ENCODE peak calls at places on chromosomes 6 and 20, in four cellular contexts. One of them, this sample, is unnamed.

GRCh38 chr6:89978749-89979145 is 84.5 kb downstream of the GJA10 start:
- DNase-seq in posterior vena cava: no peak
- DNase-seq in NCI-H2171 treated with DMSO at 0.1 percent for 48 hours: peak; percentile 43
- DNase-seq in activated B cell treated with CpG ODN at 0.5 μM for 24 hours: no peak
- DNase-seq in this sample: no peak

GRCh38 chr6:2755456-2755855 is 4.7 kb upstream of the MYLK4 start:
- DNase-seq in posterior vena cava: no peak
- DNase-seq in activated B cell treated with CpG ODN at 0.5 μM for 24 hours: no peak
- DNase-seq in NCI-H2171 treated with DMSO at 0.1 percent for 48 hours: no peak
- DNase-seq in this sample: no peak

GRCh38 chr6:6436946-6437345 is 116.5 kb upstream of the F13A1 start:
- DNase-seq in NCI-H2171 treated with DMSO at 0.1 percent for 48 hours: no peak
- DNase-seq in posterior vena cava: no peak
- DNase-seq in activated B cell treated with CpG ODN at 0.5 μM for 24 hours: no peak
- DNase-seq in this sample: no peak

GRCh38 chr6:105646391-105646867 is 243.5 kb upstream of the PREP start:
- DNase-seq in NCI-H2171 treated with DMSO at 0.1 percent for 48 hours: no peak
- DNase-seq in activated B cell treated with CpG ODN at 0.5 μM for 24 hours: no peak
- DNase-seq in posterior vena cava: no peak
- DNase-seq in this sample: no peak

GRCh38 chr6:110537208-110538123 is 61.1 kb upstream of the SLC22A16 start:
- DNase-seq in activated B cell treated with CpG ODN at 0.5 μM for 24 hours: no peak
- DNase-seq in NCI-H2171 treated with DMSO at 0.1 percent for 48 hours: no peak
- DNase-seq in posterior vena cava: no peak
- DNase-seq in this sample: peak; percentile 2

GRCh38 chr6:14130431-14131075 is 13.0 kb downstream of the CD83 start:
- DNase-seq in activated B cell treated with CpG ODN at 0.5 μM for 24 hours: no peak
- DNase-seq in posterior vena cava: no peak
- DNase-seq in NCI-H2171 treated with DMSO at 0.1 percent for 48 hours: no peak
- DNase-seq in this sample: no peak

GRCh38 chr6:125300992-125301434 is 754 bp downstream of the HDDC2 start:
- DNase-seq in activated B cell treated with CpG ODN at 0.5 μM for 24 hours: no peak
- DNase-seq in NCI-H2171 treated with DMSO at 0.1 percent for 48 hours: no peak
- DNase-seq in posterior vena cava: no peak
- DNase-seq in this sample: no peak

GRCh38 chr6:29926081-29926794 is 16.1 kb upstream of the HLA-A start:
- DNase-seq in activated B cell treated with CpG ODN at 0.5 μM for 24 hours: no peak
- DNase-seq in NCI-H2171 treated with DMSO at 0.1 percent for 48 hours: no peak
- DNase-seq in posterior vena cava: peak; percentile 83
- DNase-seq in this sample: no peak

GRCh38 chr6:156589281-156589680 is 187.9 kb upstream of the ARID1B start:
- DNase-seq in posterior vena cava: no peak
- DNase-seq in NCI-H2171 treated with DMSO at 0.1 percent for 48 hours: no peak
- DNase-seq in activated B cell treated with CpG ODN at 0.5 μM for 24 hours: no peak
- DNase-seq in this sample: no peak

GRCh38 chr6:132167966-132168365 is 216.8 kb upstream of the CCN2 start:
- DNase-seq in posterior vena cava: no peak
- DNase-seq in NCI-H2171 treated with DMSO at 0.1 percent for 48 hours: no peak
- DNase-seq in activated B cell treated with CpG ODN at 0.5 μM for 24 hours: no peak
- DNase-seq in this sample: no peak

GRCh38 chr6:142853244-142854180 is 91.5 kb downstream of the HIVEP2 start:
- DNase-seq in NCI-H2171 treated with DMSO at 0.1 percent for 48 hours: no peak
- DNase-seq in posterior vena cava: no peak
- DNase-seq in activated B cell treated with CpG ODN at 0.5 μM for 24 hours: no peak
- DNase-seq in this sample: no peak

GRCh38 chr20:15144911-15145310 is 807.5 kb upstream of the FLRT3 start:
- DNase-seq in posterior vena cava: no peak
- DNase-seq in NCI-H2171 treated with DMSO at 0.1 percent for 48 hours: no peak
- DNase-seq in activated B cell treated with CpG ODN at 0.5 μM for 24 hours: no peak
- DNase-seq in this sample: no peak

GRCh38 chr20:46648903-46649649 is 2.2 kb downstream of the SLC13A3 start:
- DNase-seq in NCI-H2171 treated with DMSO at 0.1 percent for 48 hours: no peak
- DNase-seq in activated B cell treated with CpG ODN at 0.5 μM for 24 hours: no peak
- DNase-seq in posterior vena cava: no peak
- DNase-seq in this sample: no peak

GRCh38 chr6:80988892-80989291 is 763.6 kb downstream of the TENT5A start:
- DNase-seq in activated B cell treated with CpG ODN at 0.5 μM for 24 hours: no peak
- DNase-seq in NCI-H2171 treated with DMSO at 0.1 percent for 48 hours: no peak
- DNase-seq in posterior vena cava: no peak
- DNase-seq in this sample: no peak

GRCh38 chr6:95431637-95432228 is 145.6 kb upstream of the MANEA start:
- DNase-seq in posterior vena cava: no peak
- DNase-seq in NCI-H2171 treated with DMSO at 0.1 percent for 48 hours: peak; percentile 79
- DNase-seq in activated B cell treated with CpG ODN at 0.5 μM for 24 hours: no peak
- DNase-seq in this sample: peak; percentile 7

GRCh38 chr6:137498488-137499219 is 4.5 kb upstream of the OLIG3 start:
- DNase-seq in activated B cell treated with CpG ODN at 0.5 μM for 24 hours: no peak
- DNase-seq in posterior vena cava: no peak
- DNase-seq in NCI-H2171 treated with DMSO at 0.1 percent for 48 hours: no peak
- DNase-seq in this sample: no peak

GRCh38 chr6:29696147-29697129 is 15.5 kb upstream of the ZFP57 start:
- DNase-seq in posterior vena cava: no peak
- DNase-seq in NCI-H2171 treated with DMSO at 0.1 percent for 48 hours: no peak
- DNase-seq in activated B cell treated with CpG ODN at 0.5 μM for 24 hours: no peak
- DNase-seq in this sample: no peak

GRCh38 chr20:32343438-32343837 is 14.7 kb upstream of the ASXL1 start:
- DNase-seq in NCI-H2171 treated with DMSO at 0.1 percent for 48 hours: no peak
- DNase-seq in activated B cell treated with CpG ODN at 0.5 μM for 24 hours: no peak
- DNase-seq in posterior vena cava: no peak
- DNase-seq in this sample: no peak

GRCh38 chr20:38878798-38879197 is 47.4 kb upstream of the FAM83D start:
- DNase-seq in activated B cell treated with CpG ODN at 0.5 μM for 24 hours: no peak
- DNase-seq in posterior vena cava: peak; percentile 22
- DNase-seq in NCI-H2171 treated with DMSO at 0.1 percent for 48 hours: no peak
- DNase-seq in this sample: no peak

GRCh38 chr6:16320533-16321340 is 82.3 kb downstream of the GMPR start:
- DNase-seq in activated B cell treated with CpG ODN at 0.5 μM for 24 hours: no peak
- DNase-seq in NCI-H2171 treated with DMSO at 0.1 percent for 48 hours: peak; percentile 91
- DNase-seq in posterior vena cava: no peak
- DNase-seq in this sample: peak; percentile 85

GRCh38 chr6:143772662-143773061 is 70.5 kb upstream of the LTV1 start:
- DNase-seq in NCI-H2171 treated with DMSO at 0.1 percent for 48 hours: no peak
- DNase-seq in activated B cell treated with CpG ODN at 0.5 μM for 24 hours: no peak
- DNase-seq in posterior vena cava: no peak
- DNase-seq in this sample: no peak

GRCh38 chr6:152845421-152845820 is 94.8 kb downstream of the VIP start:
- DNase-seq in NCI-H2171 treated with DMSO at 0.1 percent for 48 hours: no peak
- DNase-seq in posterior vena cava: no peak
- DNase-seq in activated B cell treated with CpG ODN at 0.5 μM for 24 hours: no peak
- DNase-seq in this sample: no peak

GRCh38 chr20:5781798-5782750 is 31.9 kb downstream of the SHLD1 start:
- DNase-seq in activated B cell treated with CpG ODN at 0.5 μM for 24 hours: no peak
- DNase-seq in NCI-H2171 treated with DMSO at 0.1 percent for 48 hours: no peak
- DNase-seq in posterior vena cava: no peak
- DNase-seq in this sample: no peak

GRCh38 chr6:106685833-106686232 is 56.5 kb downstream of the QRSL1 start:
- DNase-seq in activated B cell treated with CpG ODN at 0.5 μM for 24 hours: no peak
- DNase-seq in posterior vena cava: no peak
- DNase-seq in NCI-H2171 treated with DMSO at 0.1 percent for 48 hours: no peak
- DNase-seq in this sample: no peak

GRCh38 chr6:122736166-122736565 is 43.4 kb upstream of the FABP7 start:
- DNase-seq in posterior vena cava: no peak
- DNase-seq in NCI-H2171 treated with DMSO at 0.1 percent for 48 hours: peak; percentile 92
- DNase-seq in activated B cell treated with CpG ODN at 0.5 μM for 24 hours: no peak
- DNase-seq in this sample: no peak

GRCh38 chr6:31629014-31629413 is 8.5 kb downstream of the PRRC2A start:
- DNase-seq in NCI-H2171 treated with DMSO at 0.1 percent for 48 hours: no peak
- DNase-seq in posterior vena cava: no peak
- DNase-seq in activated B cell treated with CpG ODN at 0.5 μM for 24 hours: no peak
- DNase-seq in this sample: no peak

GRCh38 chr20:9323622-9324021 is 190.8 kb upstream of the LAMP5 start:
- DNase-seq in posterior vena cava: no peak
- DNase-seq in NCI-H2171 treated with DMSO at 0.1 percent for 48 hours: no peak
- DNase-seq in activated B cell treated with CpG ODN at 0.5 μM for 24 hours: no peak
- DNase-seq in this sample: no peak

GRCh38 chr20:38303908-38304379 is at the start of gene BPI:
- DNase-seq in NCI-H2171 treated with DMSO at 0.1 percent for 48 hours: no peak
- DNase-seq in posterior vena cava: peak; percentile 87
- DNase-seq in activated B cell treated with CpG ODN at 0.5 μM for 24 hours: no peak
- DNase-seq in this sample: no peak

GRCh38 chr6:167550936-167551633 is 226.2 kb downstream of the TTLL2 start:
- DNase-seq in NCI-H2171 treated with DMSO at 0.1 percent for 48 hours: no peak
- DNase-seq in posterior vena cava: peak; percentile 96
- DNase-seq in activated B cell treated with CpG ODN at 0.5 μM for 24 hours: no peak
- DNase-seq in this sample: no peak

GRCh38 chr6:80144753-80145152 is 38.3 kb downstream of the BCKDHB start:
- DNase-seq in NCI-H2171 treated with DMSO at 0.1 percent for 48 hours: no peak
- DNase-seq in posterior vena cava: no peak
- DNase-seq in activated B cell treated with CpG ODN at 0.5 μM for 24 hours: no peak
- DNase-seq in this sample: no peak

GRCh38 chr6:14943116-14943515 is 302.8 kb upstream of the JARID2 start:
- DNase-seq in activated B cell treated with CpG ODN at 0.5 μM for 24 hours: no peak
- DNase-seq in NCI-H2171 treated with DMSO at 0.1 percent for 48 hours: no peak
- DNase-seq in posterior vena cava: no peak
- DNase-seq in this sample: no peak

GRCh38 chr6:119022796-119023195 is 55.7 kb downstream of the FAM184A start:
- DNase-seq in posterior vena cava: no peak
- DNase-seq in activated B cell treated with CpG ODN at 0.5 μM for 24 hours: no peak
- DNase-seq in NCI-H2171 treated with DMSO at 0.1 percent for 48 hours: no peak
- DNase-seq in this sample: no peak

GRCh38 chr20:22700387-22700786 is 116.0 kb upstream of the FOXA2 start:
- DNase-seq in NCI-H2171 treated with DMSO at 0.1 percent for 48 hours: no peak
- DNase-seq in posterior vena cava: no peak
- DNase-seq in activated B cell treated with CpG ODN at 0.5 μM for 24 hours: no peak
- DNase-seq in this sample: no peak

This sample was measured in DMS 273 treated with DMSO at 0.1 percent for 48 hours.